ENCODE peak calls at places on chromosomes 1 and 21, in eight cellular contexts. E is tibial artery, V is pancreas, P is activated B cell treated with CpG ODN at 0.5 μM for 24 hours, U is adrenal gland, F is GM06990, K is endothelial cell, I is AG04449. W is an unnamed sample.

GRCh38 chr1:204307334-204307883 is 52.3 kb downstream of the PLEKHA6 start:
- DNase-seq in F (no peak), K (peak), I (no peak), P (no peak), E (no peak), U (no peak), V (no peak), W (no peak)

GRCh38 chr1:203271962-203272632 is 33.2 kb upstream of the BTG2 start:
- DNase-seq in K (no peak), E (peak), U (peak), P (no peak), V (no peak), I (no peak), F (no peak), W (no peak)

GRCh38 chr1:231866392-231867331 is 240.1 kb downstream of the DISC1 start:
- DNase-seq in V (no peak), I (no peak), E (no peak), U (peak), P (no peak), F (no peak), K (peak), W (no peak)

GRCh38 chr1:110136911-110137310 is 13.4 kb upstream of the SLC6A17 start:
- DNase-seq in I (no peak), F (no peak), K (peak), E (peak), U (peak), V (no peak), P (no peak), W (no peak)

GRCh38 chr1:119569095-119569494 is 62.1 kb downstream of the HSD3B1 start:
- DNase-seq in F (no peak), U (no peak), E (no peak), I (no peak), P (no peak), K (no peak), V (no peak), W (no peak)

GRCh38 chr1:16218014-16218673 is 5.7 kb upstream of the ARHGEF19 start:
- DNase-seq in U (no peak), K (no peak), E (no peak), V (peak), F (no peak), I (no peak), P (no peak), W (no peak)

GRCh38 chr1:68819190-68819829 is 322.4 kb upstream of the DEPDC1 start:
- DNase-seq in U (no peak), P (no peak), E (no peak), I (no peak), F (no peak), K (peak), V (no peak), W (no peak)

GRCh38 chr21:36115138-36115710 is 19.7 kb upstream of the CBR3 start:
- DNase-seq in I (no peak), K (no peak), U (no peak), F (no peak), P (no peak), E (no peak), V (no peak), W (no peak)

GRCh38 chr21:42632336-42632751 is 21.1 kb upstream of the PDE9A start:
- DNase-seq in F (no peak), U (no peak), K (no peak), P (no peak), E (peak), I (no peak), V (peak), W (no peak)

GRCh38 chr1:58932820-58933598 is 149.2 kb upstream of the JUN start:
- DNase-seq in P (no peak), V (peak), F (no peak), E (peak), K (no peak), I (peak), U (peak), W (peak)

GRCh38 chr1:204241050-204241449 is 27.3 kb upstream of the GOLT1A start:
- DNase-seq in F (no peak), I (no peak), U (no peak), E (no peak), K (no peak), V (no peak), P (no peak), W (no peak)

GRCh38 chr1:73160759-73161158 is 878.4 kb upstream of the NEGR1 start:
- DNase-seq in V (no peak), K (no peak), I (no peak), U (no peak), E (no peak), P (no peak), F (no peak), W (no peak)

GRCh38 chr1:47688631-47689296 is 250.9 kb downstream of the FOXD2 start:
- DNase-seq in E (peak), I (no peak), F (no peak), V (no peak), U (peak), K (no peak), P (no peak), W (no peak)

GRCh38 chr1:29120955-29121485 is 2.7 kb downstream of the TMEM200B start:
- DNase-seq in I (no peak), E (peak), F (peak), V (peak), K (peak), P (peak), U (peak), W (no peak)

GRCh38 chr1:152902676-152903075 is 5.7 kb upstream of the IVL start:
- DNase-seq in K (no peak), V (no peak), E (no peak), F (no peak), P (no peak), U (no peak), I (no peak), W (no peak)

GRCh38 chr1:234926574-234927311 is 201.9 kb downstream of the TOMM20 start:
- DNase-seq in E (peak), V (no peak), F (peak), U (peak), K (no peak), I (no peak), P (peak), W (no peak)

GRCh38 chr1:219676012-219676770 is 63.3 kb upstream of the ZC3H11B start:
- DNase-seq in E (no peak), F (no peak), I (no peak), U (no peak), P (no peak), V (no peak), K (no peak), W (no peak)

GRCh38 chr21:20254964-20255363 is 743.2 kb upstream of the NCAM2 start:
- DNase-seq in K (no peak), I (no peak), V (no peak), E (no peak), U (no peak), F (no peak), P (no peak), W (no peak)
- TF ChIP-seq CTCF in K (no peak), I (no peak), V (no peak), E (no peak), U (no peak), F (no peak), P (no peak), W (no peak)

GRCh38 chr1:26761217-26761616 is 26.5 kb upstream of the PIGV start:
- DNase-seq in F (no peak), K (peak), P (no peak), V (no peak), I (no peak), U (no peak), E (no peak), W (no peak)
- TF ChIP-seq CTCF in F (no peak), K (no peak), P (no peak), V (no peak), I (peak), U (no peak), E (no peak), W (no peak)

GRCh38 chr1:3836421-3836820 is 20.6 kb downstream of the CEP104 start:
- DNase-seq in V (no peak), K (no peak), I (no peak), E (no peak), P (no peak), U (no peak), F (no peak), W (no peak)

GRCh38 chr1:3838788-3839187 is 18.2 kb downstream of the CEP104 start:
- DNase-seq in U (no peak), F (no peak), V (no peak), E (no peak), K (no peak), I (no peak), P (no peak), W (no peak)

GRCh38 chr1:3837200-3837599 is 19.8 kb downstream of the CEP104 start:
- DNase-seq in K (no peak), I (no peak), P (no peak), U (no peak), V (no peak), F (no peak), E (no peak), W (no peak)

GRCh38 chr1:3834701-3835100 is 22.3 kb downstream of the CEP104 start:
- DNase-seq in K (no peak), E (no peak), U (no peak), P (no peak), I (no peak), F (no peak), V (no peak), W (no peak)

DNA sequence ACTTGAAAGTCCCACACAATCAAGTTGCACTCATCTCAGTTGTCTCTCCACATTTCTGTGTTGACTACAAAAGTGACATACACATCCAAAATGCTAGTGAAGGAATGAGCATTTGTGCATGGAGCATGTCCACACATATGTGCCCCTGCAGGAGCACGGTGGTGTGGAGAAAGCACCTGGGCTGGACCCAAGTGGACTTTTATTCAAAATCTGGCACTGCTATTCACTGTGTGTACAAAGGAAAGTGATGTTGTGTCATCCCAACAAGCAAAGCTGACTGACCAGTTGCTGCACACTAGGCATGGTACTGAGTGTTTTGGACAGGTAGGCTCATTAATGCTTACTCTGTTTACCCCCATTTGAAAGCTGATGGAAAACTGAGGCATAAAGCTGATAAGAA is 19.3 kb downstream of the CEP104 start:
- DNase-seq in P (no peak), F (no peak), K (no peak), I (no peak), V (no peak), E (no peak), U (no peak), W (peak)
- TF ChIP-seq CTCF in P (no peak), F (no peak), K (no peak), I (no peak), V (no peak), E (no peak), U (no peak), W (no peak)

DNA sequence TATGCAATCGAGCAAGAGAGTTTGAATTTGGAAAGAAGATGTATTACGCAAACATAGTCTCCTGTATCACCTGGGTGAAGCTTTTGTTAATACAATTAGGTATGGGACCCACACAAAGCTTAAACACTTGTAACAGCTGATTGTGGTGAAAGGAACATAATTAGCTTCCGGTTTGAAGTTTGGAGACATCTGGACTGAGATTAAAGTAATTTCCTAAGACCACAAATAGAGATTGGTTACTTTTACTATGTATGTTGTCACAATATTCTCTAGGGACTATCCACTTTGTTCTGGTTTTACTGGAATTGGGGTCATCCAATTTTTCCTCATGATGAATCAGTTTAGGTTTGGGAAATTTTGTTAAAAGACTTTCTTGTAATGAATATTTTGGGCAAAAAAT is 71.7 kb upstream of the SAMSN1 start:
- DNase-seq in U (no peak), P (no peak), E (no peak), F (no peak), K (no peak), I (no peak), V (no peak), W (no peak)
- TF ChIP-seq CTCF in U (no peak), P (no peak), E (no peak), F (no peak), K (no peak), I (no peak), V (no peak), W (no peak)

W was measured in CD14-positive monocyte.